ENCODE peak calls at places on chromosomes 16 and 17, in six cellular contexts. C is GF-D8; X is NCI-H1105; U is HCT116; P is iPS-NIHi11; T is activated CD8-positive, alpha-beta memory T cell treated with anti-CD3 and anti-CD28 coated beads for 24 hours. Y is an unnamed sample.

GRCh38 chr16:20598832-20599469 is 22.8 kb upstream of the ACSM2B start:
- DNase-seq in X (no peak), U (no peak), T (no peak), C (no peak), P (peak; percentile 41), Y (no peak)

GRCh38 chr17:6027342-6028024 is 42.7 kb upstream of the WSCD1 start:
- DNase-seq in T (no peak), C (no peak), U (no peak), X (no peak), P (no peak), Y (no peak)

GRCh38 chr16:81106826-81107503 is 10.8 kb upstream of the GCSH start:
- DNase-seq in U (no peak), P (no peak), T (no peak), X (no peak), C (no peak), Y (no peak)

GRCh38 chr17:55424893-55425540 is 3.4 kb upstream of the MMD start:
- DNase-seq in X (no peak), C (no peak), T (no peak), P (no peak), U (no peak), Y (no peak)

GRCh38 chr17:14297161-14297851 is 3.6 kb upstream of the HS3ST3B1 start:
- DNase-seq in P (peak; percentile 66), U (no peak), C (no peak), X (peak; percentile 58), T (peak; percentile 80), Y (peak; percentile 77)

GRCh38 chr17:48909796-48910195 is 1.6 kb downstream of the UBE2Z start:
- DNase-seq in T (no peak), X (no peak), C (no peak), U (no peak), P (no peak), Y (no peak)

GRCh38 chr16:67548265-67549126 is 13.8 kb upstream of the CTCF start:
- DNase-seq in U (no peak), T (no peak), P (no peak), C (peak; percentile 76), X (no peak), Y (peak; percentile 68)

GRCh38 chr16:69186642-69187386 is at the start of gene SNTB2:
- DNase-seq in P (peak; percentile 97), X (peak; percentile 68), U (peak; percentile 70), T (peak; percentile 91), C (peak; percentile 85), Y (peak; percentile 92)

GRCh38 chr17:67194134-67194533 is 50.9 kb downstream of the HELZ start:
- DNase-seq in U (no peak), X (no peak), P (no peak), T (no peak), C (no peak), Y (no peak)

GRCh38 chr17:4497101-4497824 is 1.4 kb upstream of the SPNS2 start:
- DNase-seq in X (no peak), T (no peak), U (no peak), C (no peak), P (no peak), Y (no peak)

GRCh38 chr16:57357330-57358151 is 1.0 kb upstream of the CCL22 start:
- DNase-seq in T (no peak), X (no peak), C (peak; percentile 26), U (no peak), P (no peak), Y (peak; percentile 52)

GRCh38 chr17:15220785-15221184 is 44.3 kb downstream of the PMP22 start:
- DNase-seq in U (no peak), C (no peak), X (no peak), P (no peak), T (no peak), Y (no peak)

GRCh38 chr17:47967607-47968252 is 3.2 kb upstream of the CDK5RAP3 start:
- DNase-seq in U (peak; percentile 53), P (no peak), T (no peak), X (no peak), C (no peak), Y (peak; percentile 70)

GRCh38 chr17:40864661-40865380 is 2.2 kb downstream of the KRT12 start:
- DNase-seq in T (no peak), X (no peak), C (no peak), P (no peak), U (no peak), Y (no peak)

GRCh38 chr17:12745481-12745880 is 43.8 kb upstream of the ARHGAP44 start:
- DNase-seq in P (no peak), T (no peak), X (no peak), U (no peak), C (no peak), Y (no peak)